ENCODE peak calls at places on chromosomes 13 and 19, in nine cellular contexts. B, R, K, Z, G, Q, T, O and D are unnamed samples.

GRCh38 chr13:62643007-62643483 is 1227.4 kb upstream of the PCDH20 start:
- DNase-seq in B (no peak), R (no peak), K (no peak), Z (no peak), G (no peak), Q (peak), T (no peak), O (no peak), D (no peak)

GRCh38 chr13:83691966-83692365 is 190.3 kb downstream of the SLITRK1 start:
- DNase-seq in B (no peak), R (no peak), K (no peak), Z (no peak), G (no peak), Q (peak), T (no peak), O (no peak), D (no peak)

GRCh38 chr19:17803264-17803896 is 8.4 kb downstream of the B3GNT3 start:
- DNase-seq in B (no peak), R (no peak), K (no peak), Z (peak), G (peak), Q (no peak), T (peak), O (no peak), D (no peak)

GRCh38 chr13:49395416-49396277 is 48.2 kb downstream of the CAB39L start:
- DNase-seq in B (peak), R (no peak), K (no peak), Z (no peak), G (peak), Q (no peak), T (peak), O (no peak), D (no peak)

GRCh38 chr19:49355890-49356289 is 6.3 kb downstream of the TEAD2 start:
- DNase-seq in B (peak), R (no peak), K (no peak), Z (no peak), G (no peak), Q (no peak), T (no peak), O (no peak), D (no peak)

GRCh38 chr19:15759962-15760565 is 22.3 kb downstream of the OR10H3 start:
- DNase-seq in B (no peak), R (no peak), K (no peak), Z (no peak), G (no peak), Q (no peak), T (no peak), O (no peak), D (no peak)

GRCh38 chr13:99275093-99275469 is 16.9 kb upstream of the GPR18 start:
- DNase-seq in B (no peak), R (no peak), K (peak), Z (peak), G (no peak), Q (peak), T (no peak), O (no peak), D (no peak)

GRCh38 chr13:41040584-41041334 is 20.6 kb upstream of the WBP4 start:
- DNase-seq in B (no peak), R (no peak), K (no peak), Z (no peak), G (no peak), Q (no peak), T (no peak), O (no peak), D (no peak)

GRCh38 chr19:37654118-37654517 is 1.1 kb downstream of the ZFP30 start:
- DNase-seq in B (no peak), R (no peak), K (no peak), Z (no peak), G (no peak), Q (no peak), T (no peak), O (no peak), D (no peak)

GRCh38 chr13:73466561-73466960 is 407.8 kb downstream of the KLF5 start:
- DNase-seq in B (no peak), R (no peak), K (no peak), Z (no peak), G (no peak), Q (peak), T (no peak), O (no peak), D (no peak)

GRCh38 chr13:73936001-73936400 is 198.2 kb downstream of the KLF12 start:
- DNase-seq in B (no peak), R (no peak), K (no peak), Z (no peak), G (no peak), Q (no peak), T (no peak), O (no peak), D (no peak)

GRCh38 chr19:55454787-55455243 is 6.6 kb downstream of the ISOC2 start:
- DNase-seq in B (no peak), R (peak), K (no peak), Z (peak), G (no peak), Q (no peak), T (no peak), O (no peak), D (no peak)

GRCh38 chr13:60111726-60112125 is 52.0 kb downstream of the DIAPH3 start:
- DNase-seq in B (no peak), R (no peak), K (no peak), Z (no peak), G (no peak), Q (peak), T (no peak), O (no peak), D (no peak)

GRCh38 chr13:111893071-111893606 is 173.8 kb upstream of the SOX1 start:
- DNase-seq in B (no peak), R (no peak), K (no peak), Z (no peak), G (no peak), Q (no peak), T (no peak), O (no peak), D (no peak)

GRCh38 chr13:30679483-30680330 is 55.6 kb upstream of the ALOX5AP start:
- DNase-seq in B (no peak), R (peak), K (no peak), Z (peak), G (no peak), Q (no peak), T (no peak), O (no peak), D (no peak)

GRCh38 chr13:24152292-24153214 is 8.0 kb upstream of the SPATA13 start:
- DNase-seq in B (no peak), R (no peak), K (no peak), Z (no peak), G (no peak), Q (no peak), T (no peak), O (no peak), D (no peak)

GRCh38 chr13:79477968-79478367 is 3.0 kb upstream of the NDFIP2 start:
- DNase-seq in B (peak), R (no peak), K (no peak), Z (no peak), G (no peak), Q (no peak), T (no peak), O (no peak), D (no peak)

GRCh38 chr13:69199664-69200063 is 908.0 kb upstream of the ATXN8OS start:
- DNase-seq in B (no peak), R (no peak), K (no peak), Z (no peak), G (no peak), Q (no peak), T (no peak), O (no peak), D (no peak)

GRCh38 chr13:75402787-75403186 is 79.2 kb downstream of the TBC1D4 start:
- DNase-seq in B (peak), R (no peak), K (no peak), Z (no peak), G (no peak), Q (no peak), T (no peak), O (no peak), D (no peak)

GRCh38 chr13:102709536-102709935 is 14.7 kb upstream of the METTL21C start:
- DNase-seq in B (no peak), R (no peak), K (no peak), Z (no peak), G (no peak), Q (no peak), T (no peak), O (no peak), D (no peak)

GRCh38 chr13:114134111-114134943 is 1.9 kb upstream of the RASA3 start:
- DNase-seq in B (no peak), R (no peak), K (no peak), Z (no peak), G (no peak), Q (no peak), T (no peak), O (no peak), D (no peak)

GRCh38 chr13:33262069-33262487 is 23.5 kb downstream of the STARD13 start:
- DNase-seq in B (no peak), R (no peak), K (no peak), Z (no peak), G (no peak), Q (peak), T (no peak), O (no peak), D (no peak)

GRCh38 chr13:37029617-37030016 is 29.0 kb downstream of the EXOSC8 start:
- DNase-seq in B (no peak), R (no peak), K (no peak), Z (no peak), G (no peak), Q (peak), T (no peak), O (no peak), D (peak)

GRCh38 chr13:34207334-34207733 is 389.4 kb downstream of the RFC3 start:
- DNase-seq in B (peak), R (no peak), K (no peak), Z (no peak), G (no peak), Q (peak), T (no peak), O (no peak), D (peak)

GRCh38 chr13:24851546-24851945 is 87.6 kb downstream of the RNF17 start:
- DNase-seq in B (no peak), R (no peak), K (no peak), Z (no peak), G (no peak), Q (no peak), T (no peak), O (no peak), D (peak)

GRCh38 chr19:33191501-33191900 is 2.6 kb upstream of the LRP3 start:
- DNase-seq in B (no peak), R (no peak), K (no peak), Z (no peak), G (no peak), Q (no peak), T (no peak), O (no peak), D (no peak)

GRCh38 chr19:31127132-31127967 is 221.9 kb downstream of the TSHZ3 start:
- DNase-seq in B (no peak), R (no peak), K (no peak), Z (no peak), G (no peak), Q (peak), T (no peak), O (no peak), D (peak)

GRCh38 chr13:28077231-28077630 is 23.1 kb downstream of the FLT3 start:
- DNase-seq in B (no peak), R (no peak), K (no peak), Z (no peak), G (no peak), Q (no peak), T (no peak), O (no peak), D (no peak)

DNA sequence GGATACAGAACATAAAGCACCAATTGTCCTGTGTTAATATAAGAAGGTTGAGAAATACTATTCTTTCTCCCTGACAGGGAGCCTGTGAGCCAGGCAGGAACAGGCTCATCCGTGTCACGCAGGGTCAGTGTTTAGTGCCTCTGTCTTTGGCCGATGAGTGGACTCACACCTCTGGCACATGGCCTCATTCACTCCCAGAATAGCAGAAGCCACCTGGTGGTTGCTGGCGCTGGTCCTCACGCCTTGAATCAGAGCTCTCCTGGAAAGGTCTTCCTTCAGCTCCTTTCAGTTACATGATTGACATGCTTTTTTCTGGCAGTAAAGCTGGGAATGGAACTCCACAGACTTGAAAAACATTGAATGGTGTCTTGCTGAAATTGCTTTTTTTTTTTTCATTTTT is 28.1 kb upstream of the SIAH3 start:
- DNase-seq in B (peak), R (peak), K (no peak), Z (peak), G (no peak), Q (no peak), T (no peak), O (no peak), D (no peak)
- H3K27ac ChIP-seq in B (peak), R (no peak), K (no peak), Z (no peak), G (no peak), Q (no peak), T (no peak), O (no peak), D (no peak)

GRCh38 chr19:39826311-39826945 is 7.5 kb downstream of the DYRK1B start:
- DNase-seq in B (no peak), R (no peak), K (no peak), Z (no peak), G (no peak), Q (no peak), T (no peak), O (no peak), D (no peak)

GRCh38 chr19:39825531-39826076 is 8.4 kb downstream of the DYRK1B start:
- DNase-seq in B (no peak), R (no peak), K (no peak), Z (no peak), G (no peak), Q (no peak), T (no peak), O (no peak), D (no peak)

GRCh38 chr19:39823693-39824092 is 10.3 kb downstream of the DYRK1B start:
- DNase-seq in B (no peak), R (no peak), K (no peak), Z (no peak), G (no peak), Q (no peak), T (no peak), O (no peak), D (no peak)

GRCh38 chr19:39824143-39825092 is 9.5 kb downstream of the DYRK1B start:
- DNase-seq in B (peak), R (peak), K (peak), Z (peak), G (peak), Q (peak), T (peak), O (peak), D (peak)

DNA sequence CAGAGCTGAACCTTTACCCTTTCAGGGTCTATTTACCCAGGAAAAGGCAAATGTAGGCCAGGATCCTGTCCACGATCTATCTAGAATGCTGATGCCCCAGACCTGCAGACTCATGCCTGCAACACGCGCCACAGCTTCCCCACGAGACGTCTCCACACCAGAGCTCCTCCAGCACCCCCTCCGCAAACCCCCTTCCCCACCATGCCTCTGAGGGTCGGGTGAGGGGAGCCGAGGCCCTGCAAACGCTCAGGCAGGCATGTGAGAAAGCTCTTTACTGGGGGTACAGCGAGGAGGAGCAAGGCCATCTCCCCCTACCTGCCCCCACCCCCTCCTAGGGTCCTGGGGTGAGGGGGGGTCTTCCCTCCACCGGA is 8.9 kb downstream of the DYRK1B start:
- DNase-seq in B (no peak), R (no peak), K (no peak), Z (no peak), G (no peak), Q (no peak), T (no peak), O (no peak), D (no peak)
- H3K4me3 ChIP-seq in B (peak), R (no peak), K (no peak), Z (peak), G (no peak), Q (peak), T (no peak), O (no peak), D (no peak)

GRCh38 chr19:35114656-35115537 is 726 bp upstream of the FXYD3 start:
- DNase-seq in B (peak), R (peak), K (peak), Z (peak), G (peak), Q (no peak), T (peak), O (peak), D (no peak)

GRCh38 chr19:35117791-35118190 is 2.2 kb downstream of the FXYD3 start:
- DNase-seq in B (no peak), R (no peak), K (no peak), Z (no peak), G (no peak), Q (no peak), T (no peak), O (peak), D (no peak)

GRCh38 chr19:35117017-35117570 is 1.5 kb downstream of the FXYD3 start:
- DNase-seq in B (no peak), R (no peak), K (no peak), Z (no peak), G (no peak), Q (no peak), T (no peak), O (no peak), D (no peak)

GRCh38 chr19:35115538-35115951 is at the start of gene FXYD3:
- DNase-seq in B (no peak), R (no peak), K (no peak), Z (no peak), G (no peak), Q (no peak), T (no peak), O (no peak), D (no peak)

GRCh38 chr19:35116085-35116801 is 620 bp downstream of the FXYD3 start:
- DNase-seq in B (no peak), R (no peak), K (no peak), Z (no peak), G (no peak), Q (no peak), T (no peak), O (peak), D (no peak)
- H3K27ac ChIP-seq in B (peak), R (no peak), K (no peak), Z (no peak), G (peak), Q (no peak), T (no peak), O (peak), D (no peak)

GRCh38 chr19:7863157-7863970 is 10.8 kb downstream of the PRR36 start:
- DNase-seq in B (no peak), R (no peak), K (no peak), Z (no peak), G (no peak), Q (no peak), T (no peak), O (no peak), D (no peak)
- H3K4me3 ChIP-seq in B (no peak), R (no peak), K (no peak), Z (no peak), G (no peak), Q (no peak), T (no peak), O (no peak), D (no peak)

GRCh38 chr19:11020982-11021759 is 60.3 kb downstream of the SMARCA4 start:
- DNase-seq in B (no peak), R (no peak), K (no peak), Z (no peak), G (no peak), Q (no peak), T (no peak), O (no peak), D (no peak)
- H3K27ac ChIP-seq in B (no peak), R (no peak), K (no peak), Z (no peak), G (no peak), Q (no peak), T (no peak), O (no peak), D (no peak)